ENCODE peak calls at places on chromosomes 4 and X, in ten cellular contexts. One of them, this sample, is unnamed.

GRCh38 chr4:71229477-71230257 is 109.2 kb upstream of the SLC4A4 start:
- DNase-seq in activated naive CD4-positive, alpha-beta T cell treated with anti-CD3 and anti-CD28 coated beads for 36 hours: peak; percentile 10
- DNase-seq in endodermal cell: peak; percentile 67
- DNase-seq in NCI-H1436: no peak
- DNase-seq in Right ventricle myocardium superior: no peak
- DNase-seq in HEK293T: peak; percentile 62
- DNase-seq in fibroblast of lung: peak; percentile 83
- DNase-seq in cardiac muscle cell: peak; percentile 77
- DNase-seq in stimulated activated CD8-positive, alpha-beta memory T cell treated with anti-CD3 and anti-CD28 coated beads, Interleukin-2, amount 100 ng/mL, for 1 hour: no peak
- DNase-seq in NCI-H1694: peak; percentile 33
- DNase-seq in this sample: no peak

GRCh38 chrX:11381464-11381863 is 88.3 kb downstream of the AMELX start:
- DNase-seq in activated naive CD4-positive, alpha-beta T cell treated with anti-CD3 and anti-CD28 coated beads for 36 hours: peak; percentile 5
- DNase-seq in endodermal cell: peak; percentile 50
- DNase-seq in NCI-H1436: peak; percentile 32
- DNase-seq in Right ventricle myocardium superior: no peak
- DNase-seq in HEK293T: peak; percentile 29
- DNase-seq in fibroblast of lung: peak; percentile 75
- DNase-seq in cardiac muscle cell: peak; percentile 23
- DNase-seq in stimulated activated CD8-positive, alpha-beta memory T cell treated with anti-CD3 and anti-CD28 coated beads, Interleukin-2, amount 100 ng/mL, for 1 hour: no peak
- DNase-seq in NCI-H1694: peak; percentile 6
- DNase-seq in this sample: no peak

GRCh38 chr4:7299051-7299907 is 106.9 kb downstream of the SORCS2 start:
- DNase-seq in activated naive CD4-positive, alpha-beta T cell treated with anti-CD3 and anti-CD28 coated beads for 36 hours: no peak
- DNase-seq in endodermal cell: no peak
- DNase-seq in NCI-H1436: no peak
- DNase-seq in Right ventricle myocardium superior: peak; percentile 21
- DNase-seq in HEK293T: no peak
- DNase-seq in fibroblast of lung: no peak
- DNase-seq in cardiac muscle cell: no peak
- DNase-seq in stimulated activated CD8-positive, alpha-beta memory T cell treated with anti-CD3 and anti-CD28 coated beads, Interleukin-2, amount 100 ng/mL, for 1 hour: no peak
- DNase-seq in NCI-H1694: no peak
- DNase-seq in this sample: peak; percentile 11

GRCh38 chrX:47228550-47229270 is 4.1 kb upstream of the USP11 start:
- DNase-seq in activated naive CD4-positive, alpha-beta T cell treated with anti-CD3 and anti-CD28 coated beads for 36 hours: no peak
- DNase-seq in endodermal cell: no peak
- DNase-seq in NCI-H1436: no peak
- DNase-seq in Right ventricle myocardium superior: no peak
- DNase-seq in HEK293T: no peak
- DNase-seq in fibroblast of lung: no peak
- DNase-seq in cardiac muscle cell: no peak
- DNase-seq in stimulated activated CD8-positive, alpha-beta memory T cell treated with anti-CD3 and anti-CD28 coated beads, Interleukin-2, amount 100 ng/mL, for 1 hour: no peak
- DNase-seq in NCI-H1694: no peak
- DNase-seq in this sample: no peak

GRCh38 chr4:124685851-124686250 is 26.7 kb downstream of the ANKRD50 start:
- DNase-seq in activated naive CD4-positive, alpha-beta T cell treated with anti-CD3 and anti-CD28 coated beads for 36 hours: no peak
- DNase-seq in endodermal cell: no peak
- DNase-seq in NCI-H1436: no peak
- DNase-seq in Right ventricle myocardium superior: no peak
- DNase-seq in HEK293T: no peak
- DNase-seq in fibroblast of lung: no peak
- DNase-seq in cardiac muscle cell: no peak
- DNase-seq in stimulated activated CD8-positive, alpha-beta memory T cell treated with anti-CD3 and anti-CD28 coated beads, Interleukin-2, amount 100 ng/mL, for 1 hour: no peak
- DNase-seq in NCI-H1694: no peak
- DNase-seq in this sample: no peak

GRCh38 chr4:79298027-79298426 is 27.8 kb downstream of the NAA11 start:
- DNase-seq in activated naive CD4-positive, alpha-beta T cell treated with anti-CD3 and anti-CD28 coated beads for 36 hours: no peak
- DNase-seq in endodermal cell: no peak
- DNase-seq in NCI-H1436: no peak
- DNase-seq in Right ventricle myocardium superior: no peak
- DNase-seq in HEK293T: no peak
- DNase-seq in fibroblast of lung: no peak
- DNase-seq in cardiac muscle cell: no peak
- DNase-seq in stimulated activated CD8-positive, alpha-beta memory T cell treated with anti-CD3 and anti-CD28 coated beads, Interleukin-2, amount 100 ng/mL, for 1 hour: no peak
- DNase-seq in NCI-H1694: no peak
- DNase-seq in this sample: no peak

GRCh38 chr4:77199701-77200100 is 42.7 kb downstream of the CCNG2 start:
- DNase-seq in activated naive CD4-positive, alpha-beta T cell treated with anti-CD3 and anti-CD28 coated beads for 36 hours: no peak
- DNase-seq in endodermal cell: no peak
- DNase-seq in NCI-H1436: no peak
- DNase-seq in Right ventricle myocardium superior: no peak
- DNase-seq in HEK293T: no peak
- DNase-seq in fibroblast of lung: no peak
- DNase-seq in cardiac muscle cell: no peak
- DNase-seq in stimulated activated CD8-positive, alpha-beta memory T cell treated with anti-CD3 and anti-CD28 coated beads, Interleukin-2, amount 100 ng/mL, for 1 hour: no peak
- DNase-seq in NCI-H1694: no peak
- DNase-seq in this sample: no peak

GRCh38 chrX:35890699-35891098 is 28.8 kb upstream of the CFAP47 start:
- DNase-seq in activated naive CD4-positive, alpha-beta T cell treated with anti-CD3 and anti-CD28 coated beads for 36 hours: peak; percentile 11
- DNase-seq in endodermal cell: peak; percentile 68
- DNase-seq in NCI-H1436: peak; percentile 1
- DNase-seq in Right ventricle myocardium superior: no peak
- DNase-seq in HEK293T: peak; percentile 65
- DNase-seq in fibroblast of lung: peak; percentile 56
- DNase-seq in cardiac muscle cell: peak; percentile 80
- DNase-seq in stimulated activated CD8-positive, alpha-beta memory T cell treated with anti-CD3 and anti-CD28 coated beads, Interleukin-2, amount 100 ng/mL, for 1 hour: no peak
- DNase-seq in NCI-H1694: peak; percentile 38
- DNase-seq in this sample: peak; percentile 6

GRCh38 chr4:16597829-16598228 is 300.6 kb downstream of the LDB2 start:
- DNase-seq in activated naive CD4-positive, alpha-beta T cell treated with anti-CD3 and anti-CD28 coated beads for 36 hours: no peak
- DNase-seq in endodermal cell: no peak
- DNase-seq in NCI-H1436: no peak
- DNase-seq in Right ventricle myocardium superior: no peak
- DNase-seq in HEK293T: no peak
- DNase-seq in fibroblast of lung: no peak
- DNase-seq in cardiac muscle cell: no peak
- DNase-seq in stimulated activated CD8-positive, alpha-beta memory T cell treated with anti-CD3 and anti-CD28 coated beads, Interleukin-2, amount 100 ng/mL, for 1 hour: no peak
- DNase-seq in NCI-H1694: no peak
- DNase-seq in this sample: no peak

GRCh38 chr4:126375462-126376054 is 1060.8 kb downstream of the FAT4 start:
- DNase-seq in activated naive CD4-positive, alpha-beta T cell treated with anti-CD3 and anti-CD28 coated beads for 36 hours: no peak
- DNase-seq in endodermal cell: no peak
- DNase-seq in NCI-H1436: no peak
- DNase-seq in Right ventricle myocardium superior: no peak
- DNase-seq in HEK293T: no peak
- DNase-seq in fibroblast of lung: peak; percentile 26
- DNase-seq in cardiac muscle cell: no peak
- DNase-seq in stimulated activated CD8-positive, alpha-beta memory T cell treated with anti-CD3 and anti-CD28 coated beads, Interleukin-2, amount 100 ng/mL, for 1 hour: no peak
- DNase-seq in NCI-H1694: no peak
- DNase-seq in this sample: no peak

GRCh38 chr4:8763966-8764901 is 107.4 kb downstream of the HMX1 start:
- DNase-seq in activated naive CD4-positive, alpha-beta T cell treated with anti-CD3 and anti-CD28 coated beads for 36 hours: no peak
- DNase-seq in endodermal cell: peak; percentile 30
- DNase-seq in NCI-H1436: no peak
- DNase-seq in Right ventricle myocardium superior: peak; percentile 15
- DNase-seq in HEK293T: no peak
- DNase-seq in fibroblast of lung: no peak
- DNase-seq in cardiac muscle cell: no peak
- DNase-seq in stimulated activated CD8-positive, alpha-beta memory T cell treated with anti-CD3 and anti-CD28 coated beads, Interleukin-2, amount 100 ng/mL, for 1 hour: no peak
- DNase-seq in NCI-H1694: no peak
- DNase-seq in this sample: peak; percentile 12

GRCh38 chrX:53236025-53236679 is 11.1 kb upstream of the KDM5C start:
- DNase-seq in activated naive CD4-positive, alpha-beta T cell treated with anti-CD3 and anti-CD28 coated beads for 36 hours: no peak
- DNase-seq in endodermal cell: no peak
- DNase-seq in NCI-H1436: no peak
- DNase-seq in Right ventricle myocardium superior: no peak
- DNase-seq in HEK293T: no peak
- DNase-seq in fibroblast of lung: no peak
- DNase-seq in cardiac muscle cell: no peak
- DNase-seq in stimulated activated CD8-positive, alpha-beta memory T cell treated with anti-CD3 and anti-CD28 coated beads, Interleukin-2, amount 100 ng/mL, for 1 hour: no peak
- DNase-seq in NCI-H1694: no peak
- DNase-seq in this sample: no peak

GRCh38 chr4:2083116-2083825 is 24.1 kb downstream of the NAT8L start:
- DNase-seq in activated naive CD4-positive, alpha-beta T cell treated with anti-CD3 and anti-CD28 coated beads for 36 hours: peak; percentile 2
- DNase-seq in endodermal cell: peak; percentile 30
- DNase-seq in NCI-H1436: no peak
- DNase-seq in Right ventricle myocardium superior: no peak
- DNase-seq in HEK293T: no peak
- DNase-seq in fibroblast of lung: no peak
- DNase-seq in cardiac muscle cell: no peak
- DNase-seq in stimulated activated CD8-positive, alpha-beta memory T cell treated with anti-CD3 and anti-CD28 coated beads, Interleukin-2, amount 100 ng/mL, for 1 hour: no peak
- DNase-seq in NCI-H1694: no peak
- DNase-seq in this sample: no peak

GRCh38 chr4:23484689-23485088 is 405.2 kb downstream of the PPARGC1A start:
- DNase-seq in activated naive CD4-positive, alpha-beta T cell treated with anti-CD3 and anti-CD28 coated beads for 36 hours: no peak
- DNase-seq in endodermal cell: no peak
- DNase-seq in NCI-H1436: no peak
- DNase-seq in Right ventricle myocardium superior: no peak
- DNase-seq in HEK293T: no peak
- DNase-seq in fibroblast of lung: no peak
- DNase-seq in cardiac muscle cell: peak; percentile 17
- DNase-seq in stimulated activated CD8-positive, alpha-beta memory T cell treated with anti-CD3 and anti-CD28 coated beads, Interleukin-2, amount 100 ng/mL, for 1 hour: no peak
- DNase-seq in NCI-H1694: no peak
- DNase-seq in this sample: no peak

GRCh38 chrX:129577473-129577872 is 37.4 kb downstream of the OCRL start:
- DNase-seq in activated naive CD4-positive, alpha-beta T cell treated with anti-CD3 and anti-CD28 coated beads for 36 hours: no peak
- DNase-seq in endodermal cell: no peak
- DNase-seq in NCI-H1436: no peak
- DNase-seq in Right ventricle myocardium superior: no peak
- DNase-seq in HEK293T: no peak
- DNase-seq in fibroblast of lung: peak; percentile 77
- DNase-seq in cardiac muscle cell: no peak
- DNase-seq in stimulated activated CD8-positive, alpha-beta memory T cell treated with anti-CD3 and anti-CD28 coated beads, Interleukin-2, amount 100 ng/mL, for 1 hour: no peak
- DNase-seq in NCI-H1694: no peak
- DNase-seq in this sample: no peak

GRCh38 chrX:45769919-45770582 is 569.4 kb upstream of the DIPK2B start:
- DNase-seq in activated naive CD4-positive, alpha-beta T cell treated with anti-CD3 and anti-CD28 coated beads for 36 hours: peak; percentile 58
- DNase-seq in endodermal cell: no peak
- DNase-seq in NCI-H1436: no peak
- DNase-seq in Right ventricle myocardium superior: peak; percentile 71
- DNase-seq in HEK293T: peak; percentile 55
- DNase-seq in fibroblast of lung: peak; percentile 96
- DNase-seq in cardiac muscle cell: no peak
- DNase-seq in stimulated activated CD8-positive, alpha-beta memory T cell treated with anti-CD3 and anti-CD28 coated beads, Interleukin-2, amount 100 ng/mL, for 1 hour: no peak
- DNase-seq in NCI-H1694: no peak
- DNase-seq in this sample: peak; percentile 67

GRCh38 chr4:158649111-158649680 is 22.5 kb downstream of the C4orf46 start:
- DNase-seq in activated naive CD4-positive, alpha-beta T cell treated with anti-CD3 and anti-CD28 coated beads for 36 hours: no peak
- DNase-seq in endodermal cell: no peak
- DNase-seq in NCI-H1436: no peak
- DNase-seq in Right ventricle myocardium superior: no peak
- DNase-seq in HEK293T: no peak
- DNase-seq in fibroblast of lung: no peak
- DNase-seq in cardiac muscle cell: no peak
- DNase-seq in stimulated activated CD8-positive, alpha-beta memory T cell treated with anti-CD3 and anti-CD28 coated beads, Interleukin-2, amount 100 ng/mL, for 1 hour: no peak
- DNase-seq in NCI-H1694: no peak
- DNase-seq in this sample: no peak

GRCh38 chr4:39308576-39308975 is 57.6 kb downstream of the RFC1 start:
- DNase-seq in activated naive CD4-positive, alpha-beta T cell treated with anti-CD3 and anti-CD28 coated beads for 36 hours: no peak
- DNase-seq in endodermal cell: no peak
- DNase-seq in NCI-H1436: no peak
- DNase-seq in Right ventricle myocardium superior: no peak
- DNase-seq in HEK293T: no peak
- DNase-seq in fibroblast of lung: no peak
- DNase-seq in cardiac muscle cell: no peak
- DNase-seq in stimulated activated CD8-positive, alpha-beta memory T cell treated with anti-CD3 and anti-CD28 coated beads, Interleukin-2, amount 100 ng/mL, for 1 hour: no peak
- DNase-seq in NCI-H1694: peak; percentile 32
- DNase-seq in this sample: no peak

GRCh38 chrX:19964017-19964710 is 26.7 kb downstream of the BCLAF3 start:
- DNase-seq in activated naive CD4-positive, alpha-beta T cell treated with anti-CD3 and anti-CD28 coated beads for 36 hours: peak; percentile 77
- DNase-seq in endodermal cell: no peak
- DNase-seq in NCI-H1436: no peak
- DNase-seq in Right ventricle myocardium superior: no peak
- DNase-seq in HEK293T: no peak
- DNase-seq in fibroblast of lung: no peak
- DNase-seq in cardiac muscle cell: no peak
- DNase-seq in stimulated activated CD8-positive, alpha-beta memory T cell treated with anti-CD3 and anti-CD28 coated beads, Interleukin-2, amount 100 ng/mL, for 1 hour: no peak
- DNase-seq in NCI-H1694: no peak
- DNase-seq in this sample: no peak

GRCh38 chr4:2300431-2300861 is 38.5 kb upstream of the MXD4 start:
- DNase-seq in activated naive CD4-positive, alpha-beta T cell treated with anti-CD3 and anti-CD28 coated beads for 36 hours: no peak
- DNase-seq in endodermal cell: no peak
- DNase-seq in NCI-H1436: no peak
- DNase-seq in Right ventricle myocardium superior: no peak
- DNase-seq in HEK293T: no peak
- DNase-seq in fibroblast of lung: no peak
- DNase-seq in cardiac muscle cell: no peak
- DNase-seq in stimulated activated CD8-positive, alpha-beta memory T cell treated with anti-CD3 and anti-CD28 coated beads, Interleukin-2, amount 100 ng/mL, for 1 hour: no peak
- DNase-seq in NCI-H1694: no peak
- DNase-seq in this sample: no peak

GRCh38 chr4:815464-816146 is 10.3 kb downstream of the CPLX1 start:
- DNase-seq in activated naive CD4-positive, alpha-beta T cell treated with anti-CD3 and anti-CD28 coated beads for 36 hours: no peak
- DNase-seq in endodermal cell: no peak
- DNase-seq in NCI-H1436: no peak
- DNase-seq in Right ventricle myocardium superior: no peak
- DNase-seq in HEK293T: peak; percentile 44
- DNase-seq in fibroblast of lung: no peak
- DNase-seq in cardiac muscle cell: no peak
- DNase-seq in stimulated activated CD8-positive, alpha-beta memory T cell treated with anti-CD3 and anti-CD28 coated beads, Interleukin-2, amount 100 ng/mL, for 1 hour: no peak
- DNase-seq in NCI-H1694: no peak
- DNase-seq in this sample: no peak

GRCh38 chr4:40241936-40242590 is 45.2 kb downstream of the RHOH start:
- DNase-seq in activated naive CD4-positive, alpha-beta T cell treated with anti-CD3 and anti-CD28 coated beads for 36 hours: peak; percentile 61
- DNase-seq in endodermal cell: no peak
- DNase-seq in NCI-H1436: no peak
- DNase-seq in Right ventricle myocardium superior: no peak
- DNase-seq in HEK293T: no peak
- DNase-seq in fibroblast of lung: no peak
- DNase-seq in cardiac muscle cell: no peak
- DNase-seq in stimulated activated CD8-positive, alpha-beta memory T cell treated with anti-CD3 and anti-CD28 coated beads, Interleukin-2, amount 100 ng/mL, for 1 hour: no peak
- DNase-seq in NCI-H1694: no peak
- DNase-seq in this sample: no peak

GRCh38 chrX:145715641-145716138 is 101.9 kb upstream of the SLITRK2 start:
- DNase-seq in activated naive CD4-positive, alpha-beta T cell treated with anti-CD3 and anti-CD28 coated beads for 36 hours: no peak
- DNase-seq in endodermal cell: no peak
- DNase-seq in NCI-H1436: no peak
- DNase-seq in Right ventricle myocardium superior: no peak
- DNase-seq in HEK293T: no peak
- DNase-seq in fibroblast of lung: peak; percentile 1
- DNase-seq in cardiac muscle cell: no peak
- DNase-seq in stimulated activated CD8-positive, alpha-beta memory T cell treated with anti-CD3 and anti-CD28 coated beads, Interleukin-2, amount 100 ng/mL, for 1 hour: no peak
- DNase-seq in NCI-H1694: no peak
- DNase-seq in this sample: no peak

GRCh38 chrX:57905141-57905540 is 5.1 kb downstream of the ZXDA start:
- DNase-seq in activated naive CD4-positive, alpha-beta T cell treated with anti-CD3 and anti-CD28 coated beads for 36 hours: no peak
- DNase-seq in endodermal cell: no peak
- DNase-seq in NCI-H1436: no peak
- DNase-seq in Right ventricle myocardium superior: no peak
- DNase-seq in HEK293T: no peak
- DNase-seq in fibroblast of lung: peak; percentile 14
- DNase-seq in cardiac muscle cell: no peak
- DNase-seq in stimulated activated CD8-positive, alpha-beta memory T cell treated with anti-CD3 and anti-CD28 coated beads, Interleukin-2, amount 100 ng/mL, for 1 hour: no peak
- DNase-seq in NCI-H1694: no peak
- DNase-seq in this sample: no peak

GRCh38 chr4:78902313-78902712 is 36.9 kb downstream of the PAQR3 start:
- DNase-seq in activated naive CD4-positive, alpha-beta T cell treated with anti-CD3 and anti-CD28 coated beads for 36 hours: no peak
- DNase-seq in endodermal cell: no peak
- DNase-seq in NCI-H1436: no peak
- DNase-seq in Right ventricle myocardium superior: no peak
- DNase-seq in HEK293T: no peak
- DNase-seq in fibroblast of lung: no peak
- DNase-seq in cardiac muscle cell: no peak
- DNase-seq in stimulated activated CD8-positive, alpha-beta memory T cell treated with anti-CD3 and anti-CD28 coated beads, Interleukin-2, amount 100 ng/mL, for 1 hour: no peak
- DNase-seq in NCI-H1694: no peak
- DNase-seq in this sample: no peak

This sample was measured in left ventricle myocardium superior.